ENCODE peak calls at places on chromosomes 12 and 14, in six cellular contexts. S is adrenal gland, O is breast epithelium, Q is stomach, H is suprapubic skin, U is endothelial cell of umbilical vein. K is an unnamed sample.

GRCh38 chr12:32545413-32545970 is 133.6 kb upstream of the DNM1L start:
- DNase-seq in S (no peak), O (no peak), Q (no peak), H (no peak), U (peak), K (no peak)

GRCh38 chr14:26765768-26766550 is 168.1 kb upstream of the NOVA1 start:
- DNase-seq in S (no peak), O (no peak), Q (no peak), H (no peak), U (peak), K (peak)

GRCh38 chr12:23055004-23055403 is 430.0 kb downstream of the ETNK1 start:
- DNase-seq in S (no peak), O (no peak), Q (no peak), H (no peak), U (peak), K (no peak)

GRCh38 chr14:89137514-89138163 is 279.4 kb downstream of the FOXN3 start:
- DNase-seq in S (peak), O (peak), Q (peak), H (peak), U (peak), K (peak)

GRCh38 chr12:126042286-126042685 is 977.1 kb downstream of the AACS start:
- DNase-seq in S (no peak), O (no peak), Q (no peak), H (no peak), U (no peak), K (no peak)

GRCh38 chr12:661720-662486 is 1.3 kb downstream of the NINJ2 start:
- DNase-seq in S (no peak), O (no peak), Q (no peak), H (no peak), U (no peak), K (no peak)

GRCh38 chr14:51677276-51677675 is 25.6 kb downstream of the FRMD6 start:
- DNase-seq in S (no peak), O (no peak), Q (no peak), H (no peak), U (no peak), K (no peak)

GRCh38 chr12:69610126-69610525 is 581 bp downstream of the LRRC10 start:
- DNase-seq in S (no peak), O (no peak), Q (no peak), H (no peak), U (no peak), K (no peak)

DNA sequence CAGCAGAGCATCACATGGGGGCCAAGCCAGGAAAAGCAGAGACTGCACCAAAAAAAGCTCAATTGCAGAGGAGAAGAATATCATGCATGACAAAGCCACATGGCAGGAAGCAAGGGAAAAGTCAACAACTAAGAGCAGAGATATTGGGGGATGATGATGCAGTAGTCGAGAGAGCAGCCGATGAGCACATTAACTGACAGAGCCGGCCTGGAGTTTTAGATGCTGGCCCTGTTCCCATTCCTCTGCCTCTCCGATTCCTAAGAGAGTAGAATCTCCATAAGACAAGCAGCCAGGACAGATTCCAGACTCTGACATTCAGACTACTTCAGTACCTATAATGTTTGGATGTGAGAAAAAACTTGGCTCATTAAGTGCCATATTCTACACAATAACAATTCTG is 155.9 kb downstream of the KCNH5 start:
- DNase-seq in S (no peak), O (no peak), Q (no peak), H (no peak), U (no peak), K (no peak)
- TF ChIP-seq POLR2A in S (no peak), O (no peak), Q (no peak), H (no peak), U (no peak), K (no peak)

DNA sequence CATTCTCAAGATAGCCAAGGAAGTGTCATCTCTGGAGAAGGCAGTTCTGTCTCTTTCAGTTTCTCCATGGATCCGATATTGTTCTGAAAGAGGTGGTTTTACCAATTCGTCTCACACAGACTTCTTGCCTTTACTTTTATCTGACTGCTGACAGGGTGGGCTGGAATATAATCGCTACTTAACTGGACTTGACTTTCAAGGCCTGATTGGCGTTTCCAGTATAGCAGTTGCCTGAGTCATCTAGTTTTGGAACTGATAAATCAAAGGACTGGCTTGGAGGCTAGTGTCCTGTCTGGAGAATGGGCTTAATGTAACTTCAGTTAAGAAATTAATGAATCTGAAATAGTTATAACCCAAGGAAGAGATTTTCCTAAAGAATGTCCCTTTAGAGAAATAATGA is 21.6 kb downstream of the PRKCH start:
- DNase-seq in S (no peak), O (no peak), Q (no peak), H (no peak), U (peak), K (no peak)
- TF ChIP-seq POLR2A in S (no peak), O (no peak), Q (no peak), H (no peak), U (no peak), K (no peak)

GRCh38 chr12:113586461-113586860 is 114.8 kb upstream of the LHX5 start:
- DNase-seq in S (no peak), O (no peak), Q (no peak), H (no peak), U (no peak), K (no peak)

GRCh38 chr12:113594967-113595366 is 123.3 kb upstream of the LHX5 start:
- DNase-seq in S (no peak), O (no peak), Q (no peak), H (no peak), U (no peak), K (no peak)

GRCh38 chr12:113589437-113589836 is 117.8 kb upstream of the LHX5 start:
- DNase-seq in S (no peak), O (no peak), Q (no peak), H (no peak), U (no peak), K (no peak)

GRCh38 chr12:113587720-113588119 is 116.0 kb upstream of the LHX5 start:
- DNase-seq in S (no peak), O (no peak), Q (no peak), H (no peak), U (no peak), K (no peak)

DNA sequence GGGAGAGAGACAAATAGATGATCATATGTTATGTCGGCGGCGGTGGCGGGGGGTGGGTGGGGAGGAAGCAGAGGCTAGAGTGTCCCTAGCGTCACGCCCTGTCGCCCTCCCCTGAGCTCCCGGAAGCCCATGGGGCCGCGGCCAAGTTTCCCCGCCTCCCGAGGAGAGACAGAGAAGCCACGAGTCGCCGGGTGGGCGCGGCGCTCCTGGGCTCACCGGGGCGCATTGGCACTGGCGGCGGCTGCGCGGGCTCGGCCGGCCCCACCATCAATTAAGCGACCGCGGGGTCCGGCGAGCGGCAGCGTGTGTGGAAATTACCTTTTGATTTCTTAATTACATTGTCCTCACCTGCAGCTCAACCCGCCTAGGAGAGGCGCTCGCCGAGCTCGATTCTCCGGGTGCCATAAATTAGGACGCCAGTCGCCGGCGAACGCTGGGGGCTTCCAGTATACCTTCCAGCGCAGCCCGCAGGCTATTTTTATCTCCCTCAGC is 119.9 kb upstream of the LHX5 start:
- DNase-seq in S (no peak), O (no peak), Q (no peak), H (no peak), U (no peak), K (no peak)
- TF ChIP-seq POLR2A in S (no peak), O (no peak), Q (no peak), H (no peak), U (no peak), K (no peak)

DNA sequence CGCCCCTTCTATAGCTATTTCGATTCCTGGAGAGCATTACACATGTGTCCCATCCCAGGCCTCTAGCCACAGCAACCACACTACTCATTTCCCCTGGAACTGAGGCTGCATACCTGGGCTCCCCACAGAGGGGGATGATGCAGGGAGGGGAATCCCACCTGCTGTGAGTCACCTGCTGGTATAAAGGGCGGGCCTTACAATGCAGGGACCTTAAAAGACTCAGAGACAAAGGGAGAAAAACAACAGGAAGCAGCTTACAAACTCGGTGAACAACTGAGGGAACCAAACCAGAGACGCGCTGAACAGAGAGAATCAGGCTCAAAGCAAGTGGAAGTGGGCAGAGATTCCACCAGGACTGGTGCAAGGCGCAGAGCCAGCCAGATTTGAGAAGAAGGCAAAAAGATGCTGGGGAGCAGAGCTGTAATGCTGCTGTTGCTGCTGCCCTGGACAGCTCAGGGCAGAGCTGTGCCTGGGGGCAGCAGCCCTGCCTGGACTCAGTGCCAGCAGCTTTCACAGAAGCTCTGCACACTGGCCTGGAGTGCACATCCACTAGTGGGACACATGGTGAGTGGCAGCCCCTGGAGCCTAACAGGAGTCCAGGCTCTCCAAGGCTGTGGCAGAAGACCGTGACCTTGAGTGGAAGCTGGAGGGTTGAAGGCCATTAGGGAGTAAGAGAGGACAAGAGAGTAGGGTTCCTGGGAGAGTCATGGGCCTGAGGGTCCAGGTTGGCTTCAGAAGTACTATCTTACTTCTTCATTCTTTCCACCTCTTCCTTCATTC is at the start of gene IL23A:
- DNase-seq in S (no peak), O (no peak), Q (no peak), H (no peak), U (peak), K (no peak)
- TF ChIP-seq POLR2A in S (no peak), O (no peak), Q (no peak), H (no peak), U (no peak), K (no peak)

DNA sequence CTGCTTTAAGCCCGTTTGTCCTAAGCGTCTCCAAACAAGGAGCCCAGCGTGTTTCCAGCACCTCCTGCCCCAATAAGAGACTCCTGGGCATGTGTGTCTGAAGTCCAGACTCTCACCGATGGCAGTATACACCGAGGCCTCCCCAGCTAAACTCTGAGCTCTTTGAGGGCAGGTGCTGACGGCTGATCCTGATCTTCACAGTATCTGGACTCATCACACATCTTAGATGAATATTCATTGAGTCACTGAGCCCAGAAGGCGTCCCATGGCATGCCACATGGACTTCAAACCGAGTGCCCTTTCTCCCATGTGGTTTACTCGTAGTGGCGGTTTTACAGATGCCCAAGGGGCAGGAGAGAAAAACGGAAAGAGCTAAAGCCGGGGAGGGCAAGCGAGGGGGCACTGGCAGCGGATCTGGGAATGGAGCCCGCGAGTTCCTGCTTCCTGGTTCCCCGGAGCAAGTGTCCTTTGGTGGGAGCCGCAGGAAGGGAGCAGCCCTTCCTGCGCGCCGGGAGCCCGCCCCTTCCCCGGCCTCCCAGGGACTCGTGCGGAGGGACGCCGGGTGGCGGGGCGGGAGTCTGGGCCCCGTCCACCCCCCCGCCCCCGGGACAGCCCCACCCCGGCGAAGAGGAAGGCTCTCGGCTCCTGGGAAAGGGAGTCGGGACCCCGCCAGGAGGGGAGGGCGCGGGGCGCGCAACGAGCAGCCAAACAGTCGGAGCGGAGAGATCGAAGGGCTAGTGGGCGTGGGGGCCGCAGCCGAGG is 584 bp upstream of the TEAD4 start:
- DNase-seq in S (no peak), O (no peak), Q (peak), H (peak), U (peak), K (peak)
- TF ChIP-seq POLR2A in S (no peak), O (no peak), Q (no peak), H (no peak), U (peak), K (no peak)

DNA sequence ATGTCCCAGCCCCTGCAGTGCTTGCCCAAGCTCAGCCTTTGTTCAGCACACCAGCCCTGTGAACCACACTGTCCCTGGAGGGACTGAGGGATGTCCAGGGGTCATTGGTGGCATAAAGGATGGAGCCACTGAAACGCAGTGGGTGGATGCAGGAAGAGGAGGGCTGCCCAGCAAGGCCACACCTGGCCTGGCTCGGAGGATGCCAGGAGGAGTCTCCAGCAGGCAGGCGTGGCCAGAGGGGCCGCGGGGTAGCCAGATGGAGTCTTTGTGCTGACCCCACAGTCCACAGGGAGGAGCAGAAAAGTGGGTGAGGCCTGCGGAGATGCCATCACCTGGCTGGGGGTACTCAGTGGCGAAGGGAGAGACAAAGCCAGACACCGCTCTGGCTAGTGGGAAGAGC is 108.5 kb upstream of the C14orf180 start:
- DNase-seq in S (peak), O (no peak), Q (no peak), H (no peak), U (no peak), K (no peak)
- TF ChIP-seq POLR2A in S (no peak), O (no peak), Q (no peak), H (no peak), U (no peak), K (no peak)

GRCh38 chr12:10098762-10099161 is at the start of gene CLEC1A:
- DNase-seq in S (peak), O (peak), Q (no peak), H (no peak), U (peak), K (no peak)
- TF ChIP-seq POLR2A in S (peak), O (no peak), Q (no peak), H (no peak), U (peak), K (peak)

DNA sequence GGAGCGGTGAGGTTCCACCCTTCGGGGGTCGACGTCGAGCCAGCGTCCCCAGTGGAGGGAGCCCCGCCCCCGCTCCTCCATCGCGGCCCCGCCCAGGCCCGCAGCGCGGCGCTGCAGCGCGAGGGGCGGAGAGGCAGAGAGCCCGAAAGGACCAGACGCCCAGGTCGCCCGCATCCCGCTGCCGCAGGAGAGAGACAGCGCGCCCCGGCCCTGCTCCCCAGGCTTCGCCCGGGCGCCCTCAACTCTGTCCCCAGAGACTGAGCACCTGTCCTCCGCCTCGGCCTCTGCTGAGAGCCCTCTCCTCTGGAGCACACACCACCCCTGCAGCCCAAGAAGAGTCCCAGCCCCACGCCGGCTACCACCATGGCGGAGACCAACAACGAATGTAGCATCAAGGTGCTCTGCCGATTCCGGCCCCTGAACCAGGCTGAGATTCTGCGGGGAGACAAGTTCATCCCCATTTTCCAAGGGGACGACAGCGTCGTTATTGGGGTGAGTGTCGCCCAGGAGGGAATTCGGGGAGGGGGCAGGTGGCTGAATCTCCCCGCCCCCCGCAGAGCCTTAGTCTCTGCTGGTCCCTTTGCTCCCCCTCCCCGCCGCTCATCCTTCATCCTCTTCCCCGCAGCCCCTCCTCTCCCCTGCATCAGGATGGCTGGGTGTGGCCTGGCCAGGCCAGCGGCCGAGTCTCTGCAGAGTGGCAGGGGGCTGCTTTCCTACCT is at the start of gene KIF5A:
- DNase-seq in S (no peak), O (no peak), Q (no peak), H (no peak), U (no peak), K (no peak)
- TF ChIP-seq POLR2A in S (no peak), O (no peak), Q (no peak), H (no peak), U (no peak), K (no peak)

GRCh38 chr14:101823511-101824120 is 62.1 kb downstream of the PPP2R5C start:
- DNase-seq in S (no peak), O (no peak), Q (peak), H (no peak), U (peak), K (peak)
- TF ChIP-seq POLR2A in S (no peak), O (no peak), Q (no peak), H (no peak), U (no peak), K (no peak)

K was measured in gastrocnemius medialis.